ENCODE peak calls at places on chromosomes 11 and 22, in ten cellular contexts. U, X, Y, F, P, J, T, R, N and H are unnamed samples.

GRCh38 chr11:20592741-20593140 is 6.7 kb upstream of the SLC6A5 start:
- DNase-seq in Y (no peak), P (no peak), U (no peak), T (no peak), F (no peak), N (no peak), R (no peak), X (no peak), J (no peak), H (no peak)

GRCh38 chr11:124115782-124116616 is 749 bp downstream of the VWA5A start:
- DNase-seq in P (peak; percentile 43), N (no peak), R (peak; percentile 1), U (no peak), J (no peak), X (peak; percentile 6), Y (peak; percentile 39), F (no peak), T (peak; percentile 52), H (no peak)

GRCh38 chr22:43209971-43210370 is 23.0 kb upstream of the TTLL12 start:
- DNase-seq in F (no peak), R (no peak), U (no peak), J (peak; percentile 38), X (no peak), T (no peak), P (no peak), Y (no peak), N (no peak), H (no peak)

GRCh38 chr11:45798793-45799441 is 6.0 kb upstream of the SLC35C1 start:
- DNase-seq in F (no peak), X (no peak), P (no peak), T (no peak), J (no peak), R (no peak), Y (no peak), U (no peak), N (no peak), H (no peak)

GRCh38 chr11:35852056-35852455 is 91.8 kb upstream of the LDLRAD3 start:
- DNase-seq in T (no peak), N (no peak), Y (no peak), X (no peak), J (peak; percentile 72), R (no peak), F (no peak), P (no peak), U (no peak), H (no peak)

GRCh38 chr11:10032991-10033390 is 261.0 kb downstream of the SBF2 start:
- DNase-seq in J (no peak), U (no peak), Y (no peak), X (peak; percentile 40), R (no peak), P (no peak), N (no peak), F (no peak), T (no peak), H (no peak)

GRCh38 chr11:43998308-43998707 is 49.5 kb upstream of the ACCSL start:
- DNase-seq in P (no peak), T (no peak), F (no peak), N (no peak), J (no peak), X (no peak), U (no peak), R (no peak), Y (no peak), H (no peak)

GRCh38 chr11:116853461-116854073 is 16.1 kb upstream of the APOA1 start:
- DNase-seq in U (no peak), P (no peak), Y (no peak), R (peak; percentile 78), F (peak; percentile 13), N (peak; percentile 45), T (peak; percentile 97), X (peak; percentile 52), J (no peak), H (no peak)

GRCh38 chr11:68052137-68052873 is 13.5 kb downstream of the TCIRG1 start:
- DNase-seq in X (no peak), Y (no peak), U (no peak), N (no peak), T (no peak), R (no peak), J (no peak), F (no peak), P (no peak), H (peak; percentile 9)

GRCh38 chr22:26559961-26560575 is 29.9 kb downstream of the TPST2 start:
- DNase-seq in R (no peak), J (peak; percentile 61), Y (no peak), T (no peak), P (no peak), N (no peak), X (no peak), U (no peak), F (no peak), H (no peak)

GRCh38 chr22:49299821-49300231 is 527.8 kb downstream of the BRD1 start:
- DNase-seq in U (no peak), T (no peak), N (no peak), J (no peak), P (no peak), R (no peak), F (no peak), X (no peak), Y (no peak), H (peak; percentile 70)

GRCh38 chr22:30969532-30970355 is 679 bp downstream of the TUG1 start:
- DNase-seq in N (no peak), X (peak; percentile 74), F (no peak), U (peak; percentile 58), Y (no peak), J (no peak), R (no peak), T (peak; percentile 52), P (peak; percentile 35), H (no peak)

GRCh38 chr11:95143106-95143681 is 53.5 kb downstream of the ENDOD1 start:
- DNase-seq in R (no peak), N (no peak), P (no peak), J (no peak), X (no peak), T (peak; percentile 58), F (no peak), U (no peak), Y (no peak), H (no peak)

GRCh38 chr11:17986711-17987220 is 26.1 kb downstream of the SERGEF start:
- DNase-seq in N (no peak), R (no peak), U (no peak), F (no peak), P (no peak), Y (no peak), T (no peak), J (no peak), X (no peak), H (no peak)

GRCh38 chr11:11524436-11525038 is 97.3 kb downstream of the GALNT18 start:
- DNase-seq in T (peak; percentile 22), J (no peak), N (no peak), Y (no peak), X (no peak), U (no peak), F (no peak), R (peak; percentile 19), P (no peak), H (no peak)

GRCh38 chr22:22721681-22722309 is 77.4 kb downstream of the GGTLC2 start:
- DNase-seq in U (no peak), Y (no peak), F (no peak), X (peak; percentile 44), J (no peak), R (no peak), P (no peak), N (no peak), T (peak; percentile 81), H (no peak)

GRCh38 chr11:28730336-28730735 is 622.1 kb downstream of the METTL15 start:
- DNase-seq in R (no peak), N (no peak), X (peak; percentile 19), J (no peak), F (no peak), U (no peak), Y (no peak), T (no peak), P (no peak), H (no peak)

GRCh38 chr11:130611791-130612251 is 163.4 kb downstream of the ADAMTS15 start:
- DNase-seq in J (no peak), T (peak; percentile 97), Y (no peak), R (no peak), F (no peak), P (no peak), X (peak; percentile 64), U (no peak), N (peak; percentile 23), H (no peak)

GRCh38 chr22:35987487-35987886 is 41.1 kb downstream of the RBFOX2 start:
- DNase-seq in J (no peak), U (no peak), X (no peak), N (no peak), F (no peak), P (no peak), Y (no peak), T (no peak), R (no peak), H (no peak)

GRCh38 chr11:12602421-12602820 is 71.8 kb upstream of the TEAD1 start:
- DNase-seq in T (peak; percentile 35), N (no peak), X (no peak), Y (no peak), J (no peak), U (no peak), F (no peak), R (no peak), P (no peak), H (no peak)

GRCh38 chr11:45774786-45775185 is 30.2 kb upstream of the SLC35C1 start:
- DNase-seq in X (no peak), U (no peak), N (no peak), T (no peak), J (no peak), R (no peak), F (no peak), Y (no peak), P (no peak), H (no peak)